ENCODE peak calls at places on chromosomes 1 and 21, in nine cellular contexts. P is progenitor cell of endocrine pancreas; W is EL; X is A172; Q is activated T-cell treated with anti-CD3 and anti-CD28 coated beads, Interleukin-2, amount 50 U/mL, for 24 hours; M is ELR; F is CD4-positive, CD25-positive, alpha-beta regulatory T cell; T is cardiac septum; A is Caki2. U is an unnamed sample.

GRCh38 chr1:205060746-205061145 is 17.7 kb downstream of the CNTN2 start:
- DNase-seq in T (no peak), W (no peak), A (no peak), F (no peak), M (no peak), X (no peak), Q (no peak), P (no peak), U (no peak)

GRCh38 chr1:176096015-176096414 is 111.1 kb downstream of the COP1 start:
- DNase-seq in F (no peak), W (no peak), M (no peak), P (no peak), Q (no peak), T (no peak), X (no peak), A (no peak), U (no peak)

GRCh38 chr21:41931041-41931451 is 22.8 kb downstream of the C2CD2 start:
- DNase-seq in P (no peak), F (no peak), X (peak; percentile 40), W (no peak), T (no peak), M (no peak), Q (no peak), A (no peak), U (no peak)

GRCh38 chr1:27504588-27505419 is 14.8 kb upstream of the WASF2 start:
- DNase-seq in W (peak; percentile 29), T (peak; percentile 92), Q (no peak), X (no peak), M (no peak), F (no peak), P (no peak), A (no peak), U (no peak)

GRCh38 chr1:18107671-18108312 is at the start of gene IGSF21:
- DNase-seq in X (no peak), P (no peak), F (no peak), T (no peak), W (no peak), M (no peak), A (no peak), Q (no peak), U (no peak)

GRCh38 chr1:19079541-19079940 is 123.1 kb upstream of the IFFO2 start:
- DNase-seq in F (no peak), P (no peak), A (no peak), W (no peak), X (no peak), M (no peak), T (no peak), Q (no peak), U (no peak)

GRCh38 chr1:191671236-191671635 is 487.0 kb upstream of the RGS18 start:
- DNase-seq in A (no peak), X (peak; percentile 66), P (no peak), W (peak; percentile 70), Q (no peak), T (no peak), M (peak; percentile 71), F (no peak), U (no peak)

GRCh38 chr1:109980324-109981127 is 4.0 kb upstream of the AHCYL1 start:
- DNase-seq in A (peak; percentile 49), M (peak; percentile 43), W (no peak), F (no peak), X (no peak), T (no peak), Q (no peak), P (no peak), U (no peak)

GRCh38 chr21:43703068-43703880 is 15.7 kb upstream of the PDXK start:
- DNase-seq in F (no peak), A (no peak), X (no peak), M (peak; percentile 17), T (no peak), W (peak; percentile 25), P (no peak), Q (no peak), U (no peak)

GRCh38 chr1:165862448-165862847 is 35.0 kb downstream of the UCK2 start:
- DNase-seq in A (no peak), M (no peak), F (no peak), Q (no peak), W (no peak), X (no peak), T (no peak), P (no peak), U (no peak)

GRCh38 chr1:165050246-165050645 is 306.3 kb downstream of the LMX1A start:
- DNase-seq in Q (no peak), A (no peak), W (no peak), P (no peak), T (no peak), M (no peak), X (no peak), F (no peak), U (no peak)

GRCh38 chr1:113593550-113594288 is 165.6 kb downstream of the PHTF1 start:
- DNase-seq in T (no peak), W (no peak), F (no peak), M (no peak), P (no peak), X (no peak), A (no peak), Q (no peak), U (no peak)

GRCh38 chr1:48817505-48818114 is 40.9 kb upstream of the BEND5 start:
- DNase-seq in M (peak; percentile 10), A (peak; percentile 35), X (peak; percentile 26), T (no peak), W (peak; percentile 12), F (no peak), P (peak; percentile 55), Q (no peak), U (peak; percentile 2)

GRCh38 chr1:1619917-1620361 is 4.6 kb downstream of the MIB2 start:
- DNase-seq in M (no peak), T (no peak), A (no peak), Q (no peak), F (no peak), P (no peak), W (no peak), X (no peak), U (no peak)

GRCh38 chr1:50993645-50994044 is 23.6 kb downstream of the CDKN2C start:
- DNase-seq in A (no peak), X (no peak), P (no peak), W (no peak), M (no peak), T (no peak), Q (no peak), F (no peak), U (no peak)

GRCh38 chr21:29135481-29135880 is 5.0 kb downstream of the MAP3K7CL start:
- DNase-seq in T (no peak), P (no peak), M (no peak), F (no peak), A (no peak), W (no peak), Q (no peak), X (no peak), U (no peak)

GRCh38 chr1:3714284-3714741 is 37.9 kb upstream of the CCDC27 start:
- DNase-seq in M (no peak), T (no peak), X (no peak), W (no peak), Q (no peak), F (no peak), P (no peak), A (no peak), U (no peak)

GRCh38 chr21:37849703-37850102 is 66.6 kb downstream of the KCNJ6 start:
- DNase-seq in P (no peak), W (peak; percentile 95), A (no peak), T (no peak), Q (no peak), M (peak; percentile 84), X (peak; percentile 84), F (no peak), U (no peak)

GRCh38 chr21:34528131-34528561 is 16.1 kb upstream of the KCNE1 start:
- DNase-seq in W (no peak), F (no peak), A (no peak), P (no peak), X (no peak), Q (no peak), M (peak; percentile 54), T (no peak), U (no peak)

GRCh38 chr1:247906504-247907047 is 11.2 kb downstream of the OR2W3 start:
- DNase-seq in Q (no peak), A (peak; percentile 8), W (peak; percentile 42), M (peak; percentile 75), F (no peak), P (no peak), T (no peak), X (peak; percentile 86), U (peak; percentile 60)

GRCh38 chr21:30718239-30718909 is at the start of gene KRTAP21-3:
- DNase-seq in M (no peak), F (no peak), W (no peak), Q (no peak), X (peak; percentile 66), T (no peak), P (no peak), A (peak; percentile 3), U (no peak)

GRCh38 chr21:44920694-44921604 is at the start of gene ITGB2:
- DNase-seq in T (peak; percentile 88), W (no peak), P (no peak), A (no peak), M (no peak), Q (peak; percentile 79), F (peak; percentile 53), X (no peak), U (peak; percentile 41)

GRCh38 chr1:66533804-66534745 is at the start of gene SGIP1:
- DNase-seq in T (peak; percentile 87), X (no peak), A (peak; percentile 69), P (peak; percentile 18), W (peak; percentile 81), M (peak; percentile 81), Q (no peak), F (no peak), U (no peak)

GRCh38 chr21:16423921-16424320 is 694.1 kb downstream of the USP25 start:
- DNase-seq in M (no peak), Q (no peak), X (peak; percentile 6), F (no peak), T (no peak), P (no peak), A (no peak), W (no peak), U (no peak)

GRCh38 chr1:8989821-8990220 is 36.4 kb downstream of the SLC2A7 start:
- DNase-seq in F (no peak), Q (no peak), A (no peak), P (no peak), M (peak; percentile 75), T (no peak), X (no peak), W (peak; percentile 57), U (no peak)

GRCh38 chr1:162384116-162384515 is 2.6 kb downstream of the C1orf226 start:
- DNase-seq in F (no peak), X (no peak), P (no peak), T (no peak), M (no peak), Q (no peak), W (no peak), A (no peak), U (no peak)

GRCh38 chr1:33152685-33153432 is 29.0 kb downstream of the TRIM62 start:
- DNase-seq in T (peak; percentile 89), M (no peak), F (no peak), W (peak; percentile 49), Q (no peak), X (no peak), A (no peak), P (no peak), U (no peak)

GRCh38 chr1:54542120-54542961 is 5.7 kb upstream of the ACOT11 start:
- DNase-seq in M (peak; percentile 91), F (peak; percentile 22), X (peak; percentile 79), W (peak; percentile 88), P (peak; percentile 72), Q (peak; percentile 80), A (peak; percentile 90), T (peak; percentile 87), U (peak; percentile 92)

GRCh38 chr1:161905269-161905884 is 118.3 kb downstream of the OLFML2B start:
- DNase-seq in P (no peak), W (peak; percentile 13), F (peak; percentile 12), A (no peak), X (no peak), T (no peak), Q (no peak), M (peak; percentile 66), U (no peak)

GRCh38 chr1:3459940-3460652 is 5.6 kb downstream of the ARHGEF16 start:
- DNase-seq in W (no peak), P (no peak), Q (no peak), A (no peak), T (no peak), M (no peak), X (no peak), F (no peak), U (no peak)

GRCh38 chr1:21956720-21957552 is 19.8 kb upstream of the HSPG2 start:
- DNase-seq in P (no peak), M (peak; percentile 50), T (no peak), F (peak; percentile 69), X (peak; percentile 46), W (peak; percentile 56), A (peak; percentile 91), Q (peak; percentile 65), U (no peak)